ENCODE peak calls at places on chromosomes 13 and 19, in five cellular contexts. H, R, B, E and J are unnamed samples.

GRCh38 chr19:48989701-48990291 is 3.3 kb downstream of the GYS1 start:
- DNase-seq in H (no peak), R (no peak), B (no peak), E (no peak), J (no peak)

GRCh38 chr13:26784704-26785639 is 24.4 kb upstream of the GPR12 start:
- DNase-seq in H (no peak), R (peak; percentile 95), B (no peak), E (no peak), J (no peak)

GRCh38 chr19:5305163-5305562 is 35.4 kb downstream of the PTPRS start:
- DNase-seq in H (no peak), R (no peak), B (no peak), E (no peak), J (no peak)

GRCh38 chr19:6272411-6272791 is 7.4 kb downstream of the MLLT1 start:
- DNase-seq in H (no peak), R (no peak), B (no peak), E (no peak), J (peak; percentile 66)

GRCh38 chr13:25662516-25662915 is 290.7 kb downstream of the ATP8A2 start:
- DNase-seq in H (no peak), R (no peak), B (no peak), E (no peak), J (no peak)

GRCh38 chr19:19674315-19674714 is 5.7 kb downstream of the ZNF101 start:
- DNase-seq in H (no peak), R (no peak), B (no peak), E (no peak), J (no peak)

GRCh38 chr19:1862068-1862423 is 1.3 kb downstream of the KLF16 start:
- DNase-seq in H (no peak), R (no peak), B (no peak), E (no peak), J (no peak)

GRCh38 chr19:53294786-53295441 is 27.4 kb upstream of the VN1R4 start:
- DNase-seq in H (no peak), R (no peak), B (no peak), E (no peak), J (no peak)

GRCh38 chr19:30739394-30739793 is 367.2 kb downstream of the ZNF536 start:
- DNase-seq in H (no peak), R (no peak), B (no peak), E (no peak), J (peak; percentile 62)

GRCh38 chr13:73870036-73870741 is 264.0 kb downstream of the KLF12 start:
- DNase-seq in H (no peak), R (no peak), B (peak; percentile 44), E (peak; percentile 29), J (no peak)

GRCh38 chr13:24202215-24202614 is 41.7 kb downstream of the SPATA13 start:
- DNase-seq in H (no peak), R (no peak), B (no peak), E (no peak), J (no peak)

GRCh38 chr19:33438987-33439781 is 65.7 kb downstream of the CEBPG start:
- DNase-seq in H (no peak), R (no peak), B (no peak), E (no peak), J (no peak)

GRCh38 chr19:42433503-42434260 is 6.5 kb upstream of the LIPE start:
- DNase-seq in H (peak; percentile 55), R (peak; percentile 74), B (peak; percentile 36), E (peak; percentile 85), J (no peak)

GRCh38 chr13:59490651-59491050 is 673.1 kb downstream of the DIAPH3 start:
- DNase-seq in H (no peak), R (no peak), B (no peak), E (no peak), J (no peak)

GRCh38 chr13:110950356-110950755 is 35.5 kb upstream of the ANKRD10 start:
- DNase-seq in H (no peak), R (no peak), B (no peak), E (no peak), J (no peak)

GRCh38 chr19:39223703-39224279 is 19.7 kb upstream of the SYCN start:
- DNase-seq in H (peak; percentile 25), R (no peak), B (peak; percentile 58), E (peak; percentile 65), J (no peak)

GRCh38 chr13:103883152-103883551 is 816.9 kb upstream of the SLC10A2 start:
- DNase-seq in H (peak; percentile 97), R (no peak), B (peak; percentile 92), E (peak; percentile 94), J (peak; percentile 56)

GRCh38 chr13:51336746-51337145 is 2.7 kb upstream of the SERPINE3 start:
- DNase-seq in H (no peak), R (no peak), B (no peak), E (no peak), J (no peak)

GRCh38 chr13:79197933-79198332 is 208.1 kb downstream of the RBM26 start:
- DNase-seq in H (no peak), R (no peak), B (no peak), E (no peak), J (no peak)

GRCh38 chr19:45817010-45817724 is 2.1 kb upstream of the RSPH6A start:
- DNase-seq in H (peak; percentile 91), R (peak; percentile 96), B (peak; percentile 95), E (peak; percentile 98), J (peak; percentile 99)

GRCh38 chr19:29934781-29935180 is 7.3 kb upstream of the URI1 start:
- DNase-seq in H (no peak), R (no peak), B (no peak), E (no peak), J (no peak)

DNA sequence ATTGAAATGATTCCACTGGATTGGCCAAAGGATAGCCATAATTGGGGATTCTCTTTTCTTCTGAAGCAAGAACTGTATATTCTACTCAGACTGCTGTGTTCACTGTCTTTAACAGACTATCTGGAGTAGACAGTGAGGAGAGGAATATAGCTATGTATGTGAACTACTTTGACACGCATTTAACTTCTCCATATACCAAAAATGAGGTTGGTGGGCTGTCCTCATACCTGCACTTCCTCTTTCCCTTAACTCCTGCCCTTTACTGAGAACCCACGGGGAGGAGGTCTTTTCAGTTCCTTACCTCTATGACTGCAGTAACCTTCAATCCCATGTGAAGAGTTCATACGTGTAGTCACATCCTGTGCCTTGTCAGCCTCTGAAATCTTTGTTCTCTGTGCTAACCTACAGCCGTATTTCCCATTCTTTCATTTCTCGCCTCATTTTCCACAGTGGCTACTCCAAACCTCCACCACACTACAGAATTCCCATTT is 305.8 kb downstream of the MTUS2 start:
- DNase-seq in H (no peak), R (no peak), B (no peak), E (no peak), J (no peak)
- H3K9me3 ChIP-seq in H (no peaks in the 10 kb centered on the region), R (no peaks in the 10 kb centered on the region), B (no peaks in the 10 kb centered on the region), E (no peaks in the 10 kb centered on the region), J (no peaks in the 10 kb centered on the region)

GRCh38 chr19:13806728-13807127 is 11.5 kb downstream of the ZSWIM4 start:
- DNase-seq in H (no peak), R (no peak), B (no peak), E (no peak), J (no peak)

GRCh38 chr19:13808856-13809255 is 13.6 kb downstream of the ZSWIM4 start:
- DNase-seq in H (no peak), R (no peak), B (no peak), E (no peak), J (no peak)

GRCh38 chr19:13807421-13808021 is 12.3 kb downstream of the ZSWIM4 start:
- DNase-seq in H (no peak), R (no peak), B (no peak), E (no peak), J (no peak)

GRCh38 chr19:13803038-13803437 is 7.8 kb downstream of the ZSWIM4 start:
- DNase-seq in H (peak; percentile 35), R (no peak), B (no peak), E (no peak), J (no peak)

DNA sequence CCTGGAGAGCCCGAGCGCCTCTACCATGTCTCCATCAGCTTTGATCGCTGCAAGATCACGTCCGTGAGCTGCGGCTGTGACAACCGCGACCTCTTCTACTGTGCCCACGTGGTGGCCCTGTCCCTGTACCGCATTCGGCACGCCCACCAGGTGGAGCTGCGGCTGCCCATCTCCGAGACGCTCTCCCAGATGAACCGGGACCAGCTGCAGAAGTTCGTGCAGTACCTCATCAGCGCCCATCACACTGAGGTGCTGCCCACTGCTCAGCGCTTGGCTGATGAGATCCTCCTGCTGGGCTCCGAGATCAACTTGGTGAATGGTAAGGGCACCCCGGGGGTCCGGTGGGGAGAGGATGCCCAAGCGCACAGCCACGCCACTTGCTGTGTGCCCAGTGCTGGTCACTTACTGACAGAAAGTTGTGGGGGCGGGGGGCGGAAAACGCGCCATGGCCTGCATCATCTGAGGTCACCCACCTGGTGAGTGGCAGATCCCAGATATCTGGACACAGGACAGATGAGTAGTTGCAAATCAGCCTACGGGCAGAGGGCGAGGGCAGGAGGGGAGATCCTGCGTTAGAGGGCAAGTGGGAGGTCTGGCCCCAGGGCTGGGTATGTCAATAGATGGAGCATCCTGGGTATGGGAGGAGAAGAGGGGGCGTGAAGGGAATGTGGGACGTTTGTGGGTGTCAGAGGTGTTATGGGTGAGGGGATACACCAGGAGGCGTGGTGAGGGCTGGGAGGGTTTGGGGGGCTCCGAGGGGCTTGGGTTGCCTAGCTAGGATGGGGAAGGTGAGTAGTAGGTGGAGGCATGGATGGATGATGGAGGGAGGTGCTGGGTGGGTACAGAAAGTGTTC is 9.8 kb downstream of the ZSWIM4 start:
- DNase-seq in H (no peak), R (no peak), B (no peak), E (no peak), J (peak; percentile 72)
- TF ChIP-seq EZH2phosphoT487 in H (no peak), R (no peak), B (no peak), E (no peak), J (no peak)

DNA sequence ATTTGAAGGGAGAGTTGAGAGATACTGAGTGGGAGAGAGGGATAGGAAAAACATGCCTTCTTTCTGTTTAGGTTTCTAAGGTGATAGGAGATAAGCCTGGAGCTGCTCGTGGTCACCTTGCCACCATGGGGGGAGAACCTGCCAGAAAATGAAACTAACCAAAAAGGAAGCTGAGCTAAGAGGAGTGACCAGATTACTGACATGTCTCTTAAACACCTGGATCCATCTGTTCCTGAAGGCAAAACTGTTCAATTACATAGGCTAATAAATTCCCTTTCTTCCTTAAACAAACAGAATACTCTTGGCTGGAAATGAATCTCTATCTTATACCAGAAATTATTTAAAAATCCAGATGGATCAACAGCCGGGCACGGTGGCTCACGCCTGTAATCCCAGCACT is 27.3 kb downstream of the ZNF473 start:
- DNase-seq in H (no peak), R (no peak), B (no peak), E (no peak), J (no peak)
- H3K9me3 ChIP-seq in H (peaks cover 8% of the 10 kb centered on the region), R (no peaks in the 10 kb centered on the region), B (no peaks in the 10 kb centered on the region), E (no peaks in the 10 kb centered on the region), J (no peaks in the 10 kb centered on the region)

DNA sequence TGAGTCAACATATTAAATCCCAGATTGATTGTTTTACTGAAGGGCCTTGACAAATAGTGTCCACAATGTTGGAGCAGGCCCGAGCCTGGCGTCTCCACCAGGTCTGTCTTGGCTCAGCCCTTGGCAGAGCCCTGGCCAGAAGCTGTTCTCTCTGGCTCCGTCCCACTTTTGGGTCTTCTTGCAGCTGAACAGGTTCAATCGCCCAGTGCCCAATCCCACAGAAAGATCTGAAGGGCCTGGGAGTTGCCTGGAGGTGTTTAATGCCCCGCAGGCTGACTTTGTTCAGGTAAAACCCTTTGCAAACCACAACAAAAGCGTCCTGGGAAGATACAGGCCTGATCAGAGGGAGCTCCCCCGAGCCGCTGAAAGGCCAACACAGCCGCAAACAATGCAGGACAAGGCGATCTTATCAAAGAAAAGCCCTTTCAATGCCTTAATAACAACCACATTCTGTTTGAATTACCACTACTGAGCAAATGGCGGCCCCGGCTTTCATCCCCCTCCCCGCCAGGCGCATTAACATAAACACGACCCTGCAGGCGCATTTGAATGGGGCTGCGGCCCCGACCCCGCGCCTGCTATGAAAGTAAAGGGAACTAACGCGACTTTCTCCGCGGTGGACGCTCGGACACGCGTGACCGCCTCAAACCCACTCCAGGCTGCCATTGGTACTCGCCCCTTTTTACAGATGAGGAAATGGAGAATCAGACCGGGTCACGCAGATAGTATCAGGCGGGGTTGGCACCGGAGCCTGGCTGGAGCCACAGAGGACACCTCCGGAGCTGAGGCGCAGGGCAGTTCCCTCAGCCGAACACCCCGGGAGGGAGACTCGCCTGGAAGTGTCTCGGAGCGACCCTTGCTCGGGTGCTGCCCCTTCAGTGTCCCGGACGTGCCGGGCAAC is 3.1 kb downstream of the CDX2 start:
- DNase-seq in H (no peak), R (no peak), B (no peak), E (no peak), J (peak; percentile 64)
- TF ChIP-seq EZH2phosphoT487 in H (no peak), R (no peak), B (peak; percentile 57), E (no peak), J (peak; percentile 43)